ENCODE peak calls at places on chromosome 15, in nine cellular contexts. W is activated gamma-delta T cell, O is psoas muscle, S is omental fat pad, Z is WTC11, I is left lung, P is HCEC 1CT, Q is HFF-Myc, F is Daoy. X is an unnamed sample.

GRCh38 chr15:27771892-27772291 is 327.2 kb downstream of the OCA2 start:
- DNase-seq in W (no peak), O (no peak), S (no peak), Z (no peak), I (no peak), P (no peak), Q (no peak), F (no peak), X (no peak)

GRCh38 chr15:91311986-91312385 is 211.9 kb downstream of the SV2B start:
- DNase-seq in W (no peak), O (no peak), S (no peak), Z (no peak), I (no peak), P (no peak), Q (no peak), F (no peak), X (peak; percentile 34)

GRCh38 chr15:38414351-38414750 is 39.6 kb upstream of the FAM98B start:
- DNase-seq in W (no peak), O (peak; percentile 69), S (no peak), Z (peak; percentile 67), I (no peak), P (peak; percentile 71), Q (peak; percentile 52), F (peak; percentile 65), X (no peak)

GRCh38 chr15:77104155-77104554 is 33.2 kb upstream of the TSPAN3 start:
- DNase-seq in W (no peak), O (no peak), S (no peak), Z (no peak), I (no peak), P (no peak), Q (no peak), F (no peak), X (no peak)

GRCh38 chr15:99305761-99306505 is 54.7 kb downstream of the LRRC28 start:
- DNase-seq in W (no peak), O (peak; percentile 93), S (no peak), Z (no peak), I (no peak), P (peak; percentile 81), Q (peak; percentile 50), F (peak; percentile 83), X (no peak)

GRCh38 chr15:33242165-33242564 is 47.7 kb upstream of the FMN1 start:
- DNase-seq in W (no peak), O (no peak), S (no peak), Z (no peak), I (no peak), P (peak; percentile 35), Q (no peak), F (peak; percentile 92), X (no peak)

GRCh38 chr15:39736646-39737550 is 45.7 kb downstream of the FSIP1 start:
- DNase-seq in W (no peak), O (peak; percentile 72), S (no peak), Z (no peak), I (no peak), P (no peak), Q (no peak), F (peak; percentile 7), X (no peak)

GRCh38 chr15:88918738-88919137 is 5.6 kb upstream of the MFGE8 start:
- DNase-seq in W (no peak), O (peak; percentile 88), S (peak; percentile 72), Z (no peak), I (no peak), P (peak; percentile 98), Q (peak; percentile 91), F (peak; percentile 90), X (no peak)

GRCh38 chr15:95972136-95972553 is 358.4 kb upstream of the NR2F2 start:
- DNase-seq in W (no peak), O (no peak), S (no peak), Z (no peak), I (no peak), P (peak; percentile 74), Q (peak; percentile 37), F (peak; percentile 9), X (no peak)

GRCh38 chr15:76335851-76336253 is 721 bp upstream of the ISL2 start:
- DNase-seq in W (no peak), O (no peak), S (no peak), Z (no peak), I (no peak), P (peak; percentile 30), Q (no peak), F (peak; percentile 39), X (no peak)

GRCh38 chr15:92906563-92907081 is 6.5 kb downstream of the CHD2 start:
- DNase-seq in W (no peak), O (no peak), S (no peak), Z (no peak), I (no peak), P (peak; percentile 62), Q (no peak), F (peak; percentile 79), X (peak; percentile 50)

GRCh38 chr15:71057143-71057542 is 58.1 kb upstream of the THSD4 start:
- DNase-seq in W (no peak), O (no peak), S (no peak), Z (no peak), I (no peak), P (no peak), Q (no peak), F (no peak), X (no peak)

GRCh38 chr15:55897560-55898336 is 95.7 kb downstream of the NEDD4 start:
- DNase-seq in W (no peak), O (peak; percentile 63), S (no peak), Z (peak; percentile 67), I (no peak), P (peak; percentile 83), Q (peak; percentile 56), F (peak; percentile 58), X (no peak)

GRCh38 chr15:41860049-41860828 is 21.6 kb downstream of the PLA2G4B start:
- DNase-seq in W (no peak), O (no peak), S (no peak), Z (no peak), I (no peak), P (no peak), Q (no peak), F (no peak), X (no peak)

GRCh38 chr15:95910643-95911212 is 419.8 kb upstream of the NR2F2 start:
- DNase-seq in W (no peak), O (no peak), S (no peak), Z (peak; percentile 65), I (no peak), P (no peak), Q (no peak), F (no peak), X (no peak)

GRCh38 chr15:59160880-59161593 is 45.6 kb upstream of the LDHAL6B start:
- DNase-seq in W (no peak), O (no peak), S (no peak), Z (peak; percentile 74), I (no peak), P (no peak), Q (no peak), F (peak; percentile 29), X (no peak)

GRCh38 chr15:42691308-42691707 is 45.6 kb downstream of the CDAN1 start:
- DNase-seq in W (no peak), O (no peak), S (no peak), Z (no peak), I (no peak), P (no peak), Q (no peak), F (no peak), X (peak; percentile 34)

GRCh38 chr15:68433551-68433950 is 1.6 kb upstream of the ITGA11 start:
- DNase-seq in W (no peak), O (no peak), S (no peak), Z (no peak), I (no peak), P (no peak), Q (no peak), F (no peak), X (no peak)

GRCh38 chr15:69060041-69060481 is 45.6 kb downstream of the NOX5 start:
- DNase-seq in W (no peak), O (peak; percentile 85), S (no peak), Z (no peak), I (no peak), P (no peak), Q (no peak), F (no peak), X (no peak)

GRCh38 chr15:98853593-98854420 is 153.8 kb downstream of the PGPEP1L start:
- DNase-seq in W (no peak), O (peak; percentile 52), S (no peak), Z (peak; percentile 40), I (no peak), P (no peak), Q (no peak), F (peak; percentile 45), X (no peak)

GRCh38 chr15:57502116-57502515 is 89.6 kb upstream of the MYZAP start:
- DNase-seq in W (no peak), O (no peak), S (no peak), Z (no peak), I (no peak), P (no peak), Q (no peak), F (no peak), X (no peak)

GRCh38 chr15:42059661-42060476 is 34.5 kb downstream of the PLA2G4D start:
- DNase-seq in W (no peak), O (no peak), S (peak; percentile 84), Z (peak; percentile 83), I (no peak), P (peak; percentile 14), Q (no peak), F (peak; percentile 48), X (no peak)

GRCh38 chr15:100692259-100692658 is 89.9 kb downstream of the ASB7 start:
- DNase-seq in W (no peak), O (no peak), S (no peak), Z (no peak), I (no peak), P (no peak), Q (no peak), F (no peak), X (no peak)

GRCh38 chr15:49225572-49226281 is 55.7 kb downstream of the GALK2 start:
- DNase-seq in W (no peak), O (no peak), S (no peak), Z (peak; percentile 80), I (no peak), P (peak; percentile 23), Q (no peak), F (peak; percentile 37), X (no peak)

GRCh38 chr15:61195116-61196002 is 33.7 kb downstream of the RORA start:
- DNase-seq in W (no peak), O (no peak), S (no peak), Z (no peak), I (no peak), P (peak; percentile 35), Q (peak; percentile 48), F (peak; percentile 33), X (no peak)

GRCh38 chr15:30859091-30859874 is 44.4 kb upstream of the FAN1 start:
- DNase-seq in W (no peak), O (no peak), S (no peak), Z (no peak), I (no peak), P (peak; percentile 39), Q (no peak), F (peak; percentile 4), X (no peak)

GRCh38 chr15:84734794-84735479 is 13.5 kb upstream of the ZNF592 start:
- DNase-seq in W (no peak), O (no peak), S (no peak), Z (peak; percentile 78), I (no peak), P (no peak), Q (no peak), F (peak; percentile 53), X (peak; percentile 42)

GRCh38 chr15:77839431-77839830 is 206.7 kb upstream of the LINGO1 start:
- DNase-seq in W (no peak), O (peak; percentile 23), S (no peak), Z (no peak), I (no peak), P (no peak), Q (no peak), F (no peak), X (no peak)

GRCh38 chr15:86743283-86743903 is 663.7 kb downstream of the AGBL1 start:
- DNase-seq in W (no peak), O (peak; percentile 48), S (no peak), Z (peak; percentile 83), I (no peak), P (no peak), Q (no peak), F (peak; percentile 0), X (peak; percentile 37)

GRCh38 chr15:88454867-88455810 is 12.0 kb downstream of the MRPL46 start:
- DNase-seq in W (no peak), O (peak; percentile 68), S (no peak), Z (peak; percentile 71), I (no peak), P (peak; percentile 53), Q (peak; percentile 53), F (peak; percentile 53), X (no peak)

GRCh38 chr15:45704329-45705249 is 69.8 kb downstream of the SQOR start:
- DNase-seq in W (no peak), O (no peak), S (no peak), Z (peak; percentile 82), I (peak; percentile 83), P (peak; percentile 46), Q (peak; percentile 42), F (peak; percentile 81), X (no peak)